ENCODE peak calls at places on chromosomes 16 and 17, in nine cellular contexts. N is H1; H is tibial nerve; X is mammary epithelial cell; G is CD8-positive, alpha-beta T cell; T is ascending aorta; S is Panc1; M is cardiac muscle cell; V is naive thymus-derived CD4-positive, alpha-beta T cell. Q is an unnamed sample.

GRCh38 chr16:52812945-52813556 is 239.6 kb downstream of the CHD9NB start:
- DNase-seq in N (no peak), H (no peak), X (peak; percentile 83), G (no peak), T (no peak), S (peak; percentile 10), M (no peak), V (no peak), Q (no peak)

GRCh38 chr17:4998027-4998665 is 396 bp downstream of the KIF1C start:
- DNase-seq in N (no peak), H (no peak), X (no peak), G (no peak), T (no peak), S (no peak), M (peak; percentile 81), V (peak; percentile 31), Q (no peak)

GRCh38 chr17:45964634-45965033 is 34.4 kb upstream of the STH start:
- DNase-seq in N (no peak), H (no peak), X (no peak), G (no peak), T (no peak), S (no peak), M (no peak), V (no peak), Q (no peak)

GRCh38 chr16:89069920-89070319 is 23.7 kb upstream of the ACSF3 start:
- DNase-seq in N (no peak), H (no peak), X (no peak), G (no peak), T (no peak), S (no peak), M (no peak), V (no peak), Q (no peak)

GRCh38 chr17:42288078-42288984 is at the start of gene STAT5A:
- DNase-seq in N (no peak), H (peak; percentile 80), X (peak; percentile 21), G (peak; percentile 81), T (peak; percentile 74), S (no peak), M (peak; percentile 83), V (peak; percentile 83), Q (no peak)

GRCh38 chr17:20926532-20926931 is 116.3 kb downstream of the USP22 start:
- DNase-seq in N (no peak), H (no peak), X (no peak), G (no peak), T (no peak), S (no peak), M (no peak), V (no peak), Q (no peak)

GRCh38 chr17:70202840-70203239 is 33.5 kb downstream of the KCNJ2 start:
- DNase-seq in N (no peak), H (no peak), X (no peak), G (no peak), T (no peak), S (no peak), M (no peak), V (no peak), Q (no peak)

GRCh38 chr17:33778505-33779398 is 476.3 kb upstream of the CCL2 start:
- DNase-seq in N (peak; percentile 3), H (peak; percentile 61), X (peak; percentile 8), G (peak; percentile 15), T (no peak), S (peak; percentile 38), M (peak; percentile 52), V (no peak), Q (peak; percentile 0)

GRCh38 chr16:181668-182021 is 1.4 kb downstream of the HBQ1 start:
- DNase-seq in N (no peak), H (no peak), X (peak; percentile 22), G (no peak), T (no peak), S (no peak), M (no peak), V (no peak), Q (no peak)

DNA sequence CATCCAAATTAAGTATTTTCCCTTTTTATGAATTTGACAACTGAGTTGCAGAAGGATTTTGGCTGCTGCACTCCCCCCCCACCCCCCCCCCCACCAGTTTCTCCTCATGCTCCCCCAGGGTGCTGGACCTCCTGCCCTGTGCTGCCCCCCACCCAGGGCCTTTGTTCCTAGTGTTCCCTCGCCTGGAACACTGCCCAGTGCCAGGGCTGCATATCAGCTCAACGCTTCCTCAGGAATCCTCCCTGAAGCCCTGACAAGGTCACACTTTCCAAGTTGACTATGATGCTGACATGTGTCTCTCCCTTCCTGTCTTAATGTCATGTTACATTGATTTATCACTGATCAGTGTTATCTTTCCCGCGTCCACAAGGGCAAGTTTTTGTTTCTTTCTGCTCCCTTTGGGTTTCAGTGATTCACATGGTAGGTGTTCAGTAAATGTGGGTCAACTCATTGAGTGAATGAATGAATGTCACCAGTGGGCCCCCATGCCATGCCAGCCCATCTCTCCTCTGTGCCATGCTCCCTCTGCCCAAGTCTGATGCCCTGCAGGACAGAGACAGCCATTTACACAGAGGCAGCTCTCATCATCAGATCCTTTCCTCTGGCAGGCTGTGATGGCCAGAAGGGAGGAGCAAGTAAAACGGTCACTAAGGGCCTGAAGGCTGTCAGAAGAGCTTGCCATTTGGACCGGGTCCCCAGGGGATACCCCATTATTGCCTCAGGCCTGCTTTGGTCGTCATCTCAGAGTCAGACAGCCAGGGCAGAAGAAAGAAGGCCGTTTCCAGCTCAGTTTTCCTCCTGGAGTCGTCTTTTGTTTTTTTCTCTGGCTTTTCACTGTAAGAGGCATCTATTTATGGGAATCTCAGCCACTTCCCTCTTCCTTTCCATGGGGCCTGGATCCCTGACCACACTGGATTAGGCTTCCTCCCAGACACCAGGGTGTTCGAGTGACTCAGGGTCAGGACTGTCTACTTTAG is 386.2 kb downstream of the SNX29 start:
- DNase-seq in N (no peak), H (peak; percentile 9), X (no peak), G (no peak), T (no peak), S (no peak), M (no peak), V (no peak), Q (no peak)
- H3K27ac ChIP-seq in N (no peak overlapping the region), H (peak overlapping the region; percentile 18), X (no peak overlapping the region), G (no peak overlapping the region), T (no peak overlapping the region), S (no peak overlapping the region), M (no peak overlapping the region), V (no peak overlapping the region), Q (no peak overlapping the region)

DNA sequence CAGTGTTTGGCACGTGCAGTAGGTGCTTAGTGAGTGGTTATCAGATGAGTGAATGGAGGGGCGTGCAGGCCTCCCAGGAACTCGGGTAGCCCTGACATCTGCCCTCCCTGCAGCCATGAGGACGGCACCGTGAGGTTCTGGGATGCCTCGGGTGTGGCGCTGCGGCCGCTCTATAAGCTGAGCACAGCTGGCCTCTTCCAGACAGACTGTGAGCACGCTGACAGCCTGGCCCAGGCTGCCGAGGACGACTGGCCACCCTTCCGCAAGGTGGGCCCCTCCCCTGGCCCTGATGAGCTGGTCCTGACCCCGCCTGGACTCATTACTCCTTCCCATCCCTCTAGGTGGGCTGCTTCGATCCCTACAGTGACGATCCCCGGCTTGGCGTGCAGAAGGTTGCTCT is 11.1 kb downstream of the LLGL1 start:
- DNase-seq in N (no peak), H (no peak), X (no peak), G (no peak), T (no peak), S (no peak), M (no peak), V (no peak), Q (no peak)
- H3K27ac ChIP-seq in N (no peak overlapping the region), H (peak overlapping the region; percentile 52), X (no peak overlapping the region), G (no peak overlapping the region), T (no peak overlapping the region), S (no peak overlapping the region), M (no peak overlapping the region), V (no peak overlapping the region), Q (peak overlapping the region; percentile 88)

GRCh38 chr17:38605230-38605851 is 411 bp downstream of the SRCIN1 start:
- DNase-seq in N (no peak), H (no peak), X (no peak), G (no peak), T (no peak), S (no peak), M (no peak), V (no peak), Q (no peak)
- H3K27ac ChIP-seq in N (no peak overlapping the region), H (no peak overlapping the region), X (no peak overlapping the region), G (no peak overlapping the region), T (no peak overlapping the region), S (no peak overlapping the region), M (no peak overlapping the region), V (no peak overlapping the region), Q (no peak overlapping the region)

GRCh38 chr16:67993207-67994036 is 5.9 kb downstream of the DPEP2 start:
- DNase-seq in N (no peak), H (peak; percentile 54), X (peak; percentile 38), G (peak; percentile 85), T (peak; percentile 30), S (no peak), M (peak; percentile 81), V (peak; percentile 76), Q (no peak)

GRCh38 chr16:67989322-67990017 is 9.2 kb upstream of the DPEP3 start:
- DNase-seq in N (no peak), H (no peak), X (no peak), G (no peak), T (no peak), S (no peak), M (no peak), V (no peak), Q (no peak)

GRCh38 chr16:67990018-67990386 is 9.3 kb downstream of the DPEP2 start:
- DNase-seq in N (no peak), H (no peak), X (no peak), G (no peak), T (no peak), S (no peak), M (no peak), V (no peak), Q (no peak)

GRCh38 chr16:67995423-67995822 is 3.9 kb downstream of the DPEP2 start:
- DNase-seq in N (no peak), H (no peak), X (peak; percentile 46), G (peak; percentile 32), T (no peak), S (no peak), M (no peak), V (no peak), Q (no peak)

GRCh38 chr16:67992661-67993206 is 6.5 kb downstream of the DPEP2 start:
- DNase-seq in N (no peak), H (no peak), X (no peak), G (no peak), T (no peak), S (no peak), M (no peak), V (no peak), Q (no peak)
- H3K27ac ChIP-seq in N (no peak overlapping the region), H (peak overlapping the region; percentile 77), X (no peak overlapping the region), G (peak overlapping the region; percentile 52), T (no peak overlapping the region), S (no peak overlapping the region), M (no peak overlapping the region), V (peak overlapping the region; percentile 87), Q (no peak overlapping the region)

GRCh38 chr16:65077181-65077580 is 44.7 kb downstream of the CDH11 start:
- DNase-seq in N (no peak), H (no peak), X (no peak), G (no peak), T (no peak), S (no peak), M (no peak), V (no peak), Q (no peak)
- H3K27ac ChIP-seq in N (no peak overlapping the region), H (no peak overlapping the region), X (no peak overlapping the region), G (no peak overlapping the region), T (no peak overlapping the region), S (no peak overlapping the region), M (no peak overlapping the region), V (no peak overlapping the region), Q (no peak overlapping the region)